ENCODE peak calls at places on chromosomes 3 and 15, in six cellular contexts. Q, Z, J, I, C and E are unnamed samples.

GRCh38 chr3:108022316-108023150 is 68.3 kb downstream of the CD47 start:
- DNase-seq in Q (no peak), Z (no peak), J (no peak), I (no peak), C (no peak), E (no peak)

GRCh38 chr3:149480326-149481017 is 6.0 kb downstream of the TM4SF4 start:
- DNase-seq in Q (peak; percentile 94), Z (peak; percentile 81), J (peak; percentile 61), I (peak; percentile 89), C (peak; percentile 81), E (peak; percentile 81)

GRCh38 chr3:123449986-123450474 is 1.1 kb upstream of the ADCY5 start:
- DNase-seq in Q (no peak), Z (no peak), J (no peak), I (no peak), C (peak; percentile 58), E (no peak)

GRCh38 chr3:128439226-128439625 is 27.5 kb downstream of the DNAJB8 start:
- DNase-seq in Q (no peak), Z (peak; percentile 14), J (no peak), I (no peak), C (no peak), E (no peak)

GRCh38 chr3:172701056-172701455 is 9.8 kb downstream of the NCEH1 start:
- DNase-seq in Q (no peak), Z (no peak), J (no peak), I (no peak), C (no peak), E (no peak)

GRCh38 chr3:131386429-131386926 is 4.9 kb downstream of the NUDT16 start:
- DNase-seq in Q (no peak), Z (no peak), J (no peak), I (no peak), C (peak; percentile 79), E (no peak)

GRCh38 chr3:184186902-184187207 is 856 bp downstream of the ABCF3 start:
- DNase-seq in Q (no peak), Z (no peak), J (no peak), I (no peak), C (no peak), E (no peak)

GRCh38 chr15:50506121-50506520 is 40.3 kb downstream of the USP50 start:
- DNase-seq in Q (no peak), Z (no peak), J (no peak), I (no peak), C (no peak), E (no peak)

GRCh38 chr3:102225407-102226132 is 209.2 kb upstream of the ZPLD1 start:
- DNase-seq in Q (peak; percentile 89), Z (peak; percentile 54), J (peak; percentile 69), I (peak; percentile 68), C (no peak), E (peak; percentile 53)

GRCh38 chr3:105351821-105352220 is 14.9 kb upstream of the ALCAM start:
- DNase-seq in Q (peak; percentile 91), Z (peak; percentile 54), J (no peak), I (no peak), C (no peak), E (no peak)

GRCh38 chr15:61528590-61528929 is 299.5 kb upstream of the RORA start:
- DNase-seq in Q (peak; percentile 10), Z (no peak), J (no peak), I (no peak), C (no peak), E (no peak)

GRCh38 chr15:31434418-31435255 is 108.0 kb downstream of the KLF13 start:
- DNase-seq in Q (peak; percentile 56), Z (peak; percentile 86), J (no peak), I (peak; percentile 95), C (peak; percentile 61), E (peak; percentile 67)

GRCh38 chr3:139935866-139936817 is 1.2 kb downstream of the CLSTN2 start:
- DNase-seq in Q (no peak), Z (peak; percentile 0), J (no peak), I (no peak), C (peak; percentile 64), E (no peak)

GRCh38 chr3:139935071-139935865 is at the start of gene CLSTN2:
- DNase-seq in Q (no peak), Z (peak; percentile 12), J (peak; percentile 23), I (peak; percentile 40), C (peak; percentile 64), E (no peak)

GRCh38 chr3:139930201-139930600 is 4.8 kb upstream of the CLSTN2 start:
- DNase-seq in Q (no peak), Z (no peak), J (no peak), I (no peak), C (no peak), E (no peak)

GRCh38 chr3:139937674-139938279 is 2.8 kb downstream of the CLSTN2 start:
- DNase-seq in Q (peak; percentile 41), Z (peak; percentile 35), J (no peak), I (peak; percentile 37), C (no peak), E (peak; percentile 3)

DNA sequence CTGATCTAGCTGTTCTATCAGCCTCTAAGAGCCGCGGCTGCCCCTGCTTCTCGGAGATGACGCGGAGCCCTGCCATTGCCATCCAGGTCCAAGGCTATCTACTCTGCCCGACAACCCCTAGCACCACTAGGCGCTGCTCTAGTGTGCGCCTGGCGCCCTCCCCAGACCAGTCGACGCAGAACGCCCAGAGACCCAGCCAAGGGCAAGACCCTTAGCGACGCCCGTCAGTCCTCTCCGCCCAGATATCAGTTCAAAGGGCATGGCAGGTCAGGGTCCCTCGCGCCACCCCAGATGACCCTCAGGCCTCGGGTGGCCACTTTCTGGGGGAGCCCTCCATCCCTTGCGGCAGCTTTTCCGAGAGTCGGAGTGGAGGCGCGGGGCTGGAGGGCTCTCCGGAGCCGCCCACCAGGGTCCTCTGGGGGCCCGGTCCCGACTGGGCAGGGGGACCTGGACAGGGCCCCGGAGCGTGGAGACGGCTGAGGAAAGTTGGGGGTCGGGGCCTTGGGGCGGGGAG is 371 bp upstream of the CLSTN2 start:
- DNase-seq in Q (no peak), Z (peak; percentile 0), J (peak; percentile 26), I (peak; percentile 19), C (no peak), E (no peak)
- TF ChIP-seq CTCF in Q (no peak), Z (no peak), J (peak; percentile 92), I (no peak), C (no peak), E (no peak)

DNA sequence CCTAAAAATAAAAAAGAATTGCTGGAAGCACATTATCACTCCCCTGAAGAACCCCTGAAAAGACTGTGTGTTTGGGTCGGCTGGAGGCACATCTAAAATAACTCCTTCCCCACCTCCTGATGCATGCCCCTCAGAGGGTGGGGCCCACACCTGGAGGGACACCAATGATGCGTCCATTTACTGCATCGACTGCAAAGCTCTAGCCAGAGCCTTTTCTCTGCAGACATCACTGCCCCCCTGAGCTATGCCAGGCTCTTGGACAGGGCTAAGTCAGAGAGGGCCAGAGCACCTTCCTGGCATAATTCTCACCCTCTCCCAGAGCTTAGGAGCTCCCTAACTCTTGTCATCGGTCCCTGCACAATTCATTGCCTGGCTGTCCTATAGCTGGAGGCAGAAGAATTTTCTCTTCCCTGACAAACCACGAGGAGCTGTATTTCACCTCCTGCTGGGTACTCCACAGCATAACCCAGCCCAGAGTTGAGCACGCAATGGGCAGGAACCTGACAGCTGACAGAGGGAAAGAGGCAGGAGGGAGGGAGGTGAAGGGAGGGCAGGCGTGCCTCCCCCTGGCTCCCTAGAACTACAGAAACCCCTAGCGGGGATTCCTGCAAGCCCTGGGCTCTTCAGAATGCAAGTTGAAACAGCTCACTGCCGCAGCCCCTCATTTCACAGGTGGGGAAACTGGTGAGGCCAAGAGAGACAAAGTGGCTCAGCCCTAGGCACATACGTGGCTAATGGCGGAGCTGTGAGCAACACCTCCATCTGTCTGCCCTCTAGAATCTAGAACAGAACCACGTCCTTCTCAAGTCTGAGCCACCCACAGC is 46.6 kb downstream of the XXYLT1 start:
- DNase-seq in Q (no peak), Z (no peak), J (no peak), I (no peak), C (no peak), E (no peak)
- H3K4me3 ChIP-seq in Q (no peak overlapping the region), Z (no peak overlapping the region), J (no peak overlapping the region), I (no peak overlapping the region), C (no peak overlapping the region), E (no peak overlapping the region)

GRCh38 chr3:33030802-33031201 is 66.1 kb downstream of the GLB1 start:
- DNase-seq in Q (no peak), Z (no peak), J (no peak), I (peak; percentile 16), C (no peak), E (no peak)
- TF ChIP-seq CTCF in Q (peak; percentile 34), Z (no peak), J (no peak), I (no peak), C (no peak), E (no peak)

GRCh38 chr3:43391621-43392020 is 105.3 kb downstream of the SNRK start:
- DNase-seq in Q (no peak), Z (no peak), J (no peak), I (no peak), C (no peak), E (no peak)

GRCh38 chr3:43388909-43389308 is 102.6 kb downstream of the SNRK start:
- DNase-seq in Q (no peak), Z (no peak), J (no peak), I (no peak), C (no peak), E (no peak)

GRCh38 chr3:43390255-43390588 is 103.9 kb downstream of the SNRK start:
- DNase-seq in Q (no peak), Z (no peak), J (no peak), I (no peak), C (no peak), E (no peak)

GRCh38 chr3:43388188-43388587 is 101.8 kb downstream of the SNRK start:
- DNase-seq in Q (no peak), Z (no peak), J (no peak), I (no peak), C (no peak), E (no peak)

DNA sequence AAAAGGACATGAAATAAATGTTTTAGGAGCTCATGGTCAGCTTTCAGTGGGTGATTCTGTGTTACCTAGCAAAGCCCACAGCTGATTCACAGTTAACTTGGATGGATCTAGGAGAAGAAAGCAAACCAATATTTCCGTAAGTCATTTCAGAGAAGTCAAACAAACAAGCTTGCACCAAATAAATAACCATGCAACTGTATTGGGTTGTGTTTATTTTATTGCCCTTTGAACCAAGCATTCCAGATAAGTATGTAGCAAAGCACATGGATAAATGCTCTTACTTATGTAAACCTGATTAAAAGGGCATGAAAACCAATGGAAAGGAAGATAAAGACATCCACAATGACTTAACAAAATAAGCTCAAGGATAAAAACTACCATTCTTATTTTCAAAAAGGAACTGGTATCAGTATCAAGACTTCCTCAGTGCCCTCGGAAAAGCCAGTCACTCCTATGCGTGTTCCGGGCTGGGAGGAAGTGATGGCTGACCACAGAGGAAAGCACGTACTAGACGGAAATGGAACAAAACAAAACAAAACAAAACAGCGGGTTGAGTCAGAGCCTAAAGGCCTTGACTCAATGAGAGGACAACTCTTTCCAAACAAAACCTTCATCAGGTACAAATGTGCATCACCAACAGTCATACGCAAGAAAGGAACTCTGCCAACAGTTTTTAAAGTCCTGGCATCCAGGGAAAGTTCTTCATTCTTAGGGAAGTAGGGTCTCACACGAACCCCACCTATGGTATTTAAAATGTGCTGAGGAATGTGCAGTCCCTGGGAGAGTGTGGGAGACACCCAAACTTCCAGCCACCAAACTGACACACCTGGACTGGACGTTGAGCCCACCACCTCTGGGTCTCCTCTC is 103.3 kb downstream of the SNRK start:
- DNase-seq in Q (peak; percentile 97), Z (peak; percentile 42), J (peak; percentile 23), I (peak; percentile 55), C (no peak), E (no peak)
- H3K4me3 ChIP-seq in Q (peak overlapping the region; percentile 31), Z (no peak overlapping the region), J (no peak overlapping the region), I (no peak overlapping the region), C (peak overlapping the region; percentile 1), E (no peak overlapping the region)